ENCODE peak calls at places on chromosomes 2 and 18, in six cellular contexts. One of them, this sample, is unnamed.

GRCh38 chr2:37688771-37689468 is 17.5 kb upstream of the CDC42EP3 start:
- DNase-seq in EH: peak
- DNase-seq in AG20443: peak
- DNase-seq in MG63: no peak
- DNase-seq in endothelial cell of umbilical vein: peak
- DNase-seq in GM13977: no peak
- DNase-seq in this sample: no peak

GRCh38 chr18:23498877-23499570 is 4.3 kb upstream of the RMC1 start:
- DNase-seq in EH: peak
- DNase-seq in AG20443: peak
- DNase-seq in MG63: peak
- DNase-seq in endothelial cell of umbilical vein: peak
- DNase-seq in GM13977: peak
- DNase-seq in this sample: no peak

GRCh38 chr18:489244-490023 is 11.1 kb downstream of the COLEC12 start:
- DNase-seq in EH: peak
- DNase-seq in AG20443: peak
- DNase-seq in MG63: peak
- DNase-seq in endothelial cell of umbilical vein: no peak
- DNase-seq in GM13977: no peak
- DNase-seq in this sample: no peak

GRCh38 chr2:142037051-142037450 is 93.8 kb downstream of the LRP1B start:
- DNase-seq in EH: peak
- DNase-seq in AG20443: no peak
- DNase-seq in MG63: no peak
- DNase-seq in endothelial cell of umbilical vein: no peak
- DNase-seq in GM13977: no peak
- DNase-seq in this sample: no peak

GRCh38 chr18:68181956-68182355 is 533.0 kb downstream of the TMX3 start:
- DNase-seq in EH: peak
- DNase-seq in AG20443: no peak
- DNase-seq in MG63: no peak
- DNase-seq in endothelial cell of umbilical vein: no peak
- DNase-seq in GM13977: no peak
- DNase-seq in this sample: no peak

GRCh38 chr2:98601532-98602132 is 6.7 kb downstream of the COA5 start:
- DNase-seq in EH: peak
- DNase-seq in AG20443: peak
- DNase-seq in MG63: no peak
- DNase-seq in endothelial cell of umbilical vein: peak
- DNase-seq in GM13977: peak
- DNase-seq in this sample: no peak

GRCh38 chr18:79389689-79390088 is 6.0 kb upstream of the NFATC1 start:
- DNase-seq in EH: no peak
- DNase-seq in AG20443: no peak
- DNase-seq in MG63: no peak
- DNase-seq in endothelial cell of umbilical vein: peak
- DNase-seq in GM13977: no peak
- DNase-seq in this sample: no peak

GRCh38 chr18:35564795-35565453 is 16.6 kb upstream of the GALNT1 start:
- DNase-seq in EH: no peak
- DNase-seq in AG20443: no peak
- DNase-seq in MG63: no peak
- DNase-seq in endothelial cell of umbilical vein: no peak
- DNase-seq in GM13977: no peak
- DNase-seq in this sample: no peak

This sample was measured in GOT3.